ENCODE peak calls at places on chromosomes 11 and 22, in six cellular contexts. Q is mucosa of descending colon; Y is esophagus squamous epithelium; E is CD8-positive, alpha-beta T cell; W is MM.1S; C is HCT116. D is an unnamed sample.

GRCh38 chr11:28049338-28050216 is 58.4 kb downstream of the KIF18A start:
- DNase-seq in Q (no peak), Y (no peak), E (no peak), W (no peak), C (peak), D (no peak)

GRCh38 chr11:76782526-76783293 is 446 bp upstream of the TSKU start:
- DNase-seq in Q (peak), Y (no peak), E (no peak), W (peak), C (peak), D (no peak)

GRCh38 chr11:17185938-17186337 is 21.8 kb downstream of the PIK3C2A start:
- DNase-seq in Q (no peak), Y (no peak), E (no peak), W (no peak), C (no peak), D (no peak)

GRCh38 chr22:43210631-43211515 is 23.9 kb upstream of the TTLL12 start:
- DNase-seq in Q (peak), Y (no peak), E (no peak), W (no peak), C (no peak), D (no peak)

GRCh38 chr11:126733685-126734084 is 266.9 kb downstream of the KIRREL3 start:
- DNase-seq in Q (no peak), Y (no peak), E (no peak), W (no peak), C (no peak), D (no peak)

GRCh38 chr22:28441720-28442263 is 237.8 kb downstream of the TTC28 start:
- DNase-seq in Q (no peak), Y (no peak), E (no peak), W (no peak), C (no peak), D (no peak)

GRCh38 chr11:2700415-2701211 is 819 bp upstream of the KCNQ1OT1 start:
- DNase-seq in Q (peak), Y (no peak), E (no peak), W (peak), C (no peak), D (peak)

GRCh38 chr22:43292633-43293025 is 50.5 kb downstream of the SCUBE1 start:
- DNase-seq in Q (no peak), Y (no peak), E (no peak), W (no peak), C (no peak), D (no peak)

GRCh38 chr22:32617883-32618282 is 143.3 kb downstream of the FBXO7 start:
- DNase-seq in Q (no peak), Y (no peak), E (no peak), W (no peak), C (no peak), D (no peak)

GRCh38 chr11:132969892-132970291 is 562.4 kb downstream of the OPCML start:
- DNase-seq in Q (no peak), Y (no peak), E (no peak), W (no peak), C (no peak), D (no peak)

GRCh38 chr11:69201764-69202370 is 46.1 kb downstream of the SMIM38 start:
- DNase-seq in Q (no peak), Y (no peak), E (no peak), W (no peak), C (no peak), D (no peak)

GRCh38 chr11:119361056-119361787 is 14.7 kb upstream of the MFRP start:
- DNase-seq in Q (no peak), Y (no peak), E (no peak), W (peak), C (peak), D (no peak)

GRCh38 chr11:75557649-75558494 is 4.2 kb upstream of the SERPINH1 start:
- DNase-seq in Q (peak), Y (no peak), E (no peak), W (no peak), C (no peak), D (no peak)

GRCh38 chr11:107876141-107876540 is 17.6 kb upstream of the SLC35F2 start:
- DNase-seq in Q (no peak), Y (no peak), E (no peak), W (no peak), C (no peak), D (no peak)

GRCh38 chr11:118437736-118438125 is 1.4 kb downstream of the KMT2A start:
- DNase-seq in Q (peak), Y (no peak), E (no peak), W (no peak), C (no peak), D (no peak)

GRCh38 chr11:20042717-20043392 is 117.4 kb downstream of the DBX1 start:
- DNase-seq in Q (no peak), Y (no peak), E (no peak), W (no peak), C (no peak), D (no peak)

GRCh38 chr11:121310908-121311307 is 18.3 kb downstream of the SC5D start:
- DNase-seq in Q (no peak), Y (no peak), E (no peak), W (no peak), C (no peak), D (no peak)

GRCh38 chr11:926341-926916 is 759 bp downstream of the AP2A2 start:
- DNase-seq in Q (no peak), Y (no peak), E (no peak), W (no peak), C (peak), D (no peak)

GRCh38 chr22:43152001-43152354 is 619 bp downstream of the TSPO start:
- DNase-seq in Q (no peak), Y (no peak), E (no peak), W (no peak), C (no peak), D (no peak)

GRCh38 chr11:113623114-113623513 is 83.0 kb downstream of the TMPRSS5 start:
- DNase-seq in Q (no peak), Y (no peak), E (no peak), W (no peak), C (no peak), D (no peak)

GRCh38 chr11:79253280-79253679 is 187.6 kb downstream of the TENM4 start:
- DNase-seq in Q (no peak), Y (no peak), E (no peak), W (no peak), C (no peak), D (no peak)

GRCh38 chr22:42022162-42022847 is 23.7 kb downstream of the WBP2NL start:
- DNase-seq in Q (no peak), Y (no peak), E (no peak), W (peak), C (no peak), D (peak)

GRCh38 chr11:134561348-134561720 is 149.3 kb upstream of the B3GAT1 start:
- DNase-seq in Q (no peak), Y (no peak), E (no peak), W (no peak), C (no peak), D (no peak)

GRCh38 chr22:18976197-18976751 is 40.2 kb upstream of the PRODH start:
- DNase-seq in Q (no peak), Y (no peak), E (no peak), W (no peak), C (no peak), D (no peak)

GRCh38 chr11:131928992-131929391 is 558.6 kb downstream of the NTM start:
- DNase-seq in Q (no peak), Y (no peak), E (no peak), W (no peak), C (no peak), D (no peak)

GRCh38 chr11:416757-417621 is 2.2 kb upstream of the SIGIRR start:
- DNase-seq in Q (peak), Y (no peak), E (peak), W (no peak), C (no peak), D (no peak)

GRCh38 chr11:34525098-34525497 is 11.5 kb upstream of the ELF5 start:
- DNase-seq in Q (no peak), Y (no peak), E (no peak), W (no peak), C (no peak), D (no peak)

GRCh38 chr22:19973551-19974183 is 32.0 kb upstream of the TXNRD2 start:
- DNase-seq in Q (peak), Y (no peak), E (no peak), W (no peak), C (no peak), D (no peak)

GRCh38 chr22:36467946-36468345 is 13.5 kb downstream of the TXN2 start:
- DNase-seq in Q (no peak), Y (no peak), E (no peak), W (peak), C (peak), D (no peak)

GRCh38 chr11:102456381-102456780 is 3.8 kb upstream of the TMEM123 start:
- DNase-seq in Q (no peak), Y (no peak), E (no peak), W (no peak), C (no peak), D (no peak)

GRCh38 chr11:126007263-126007662 is 55.4 kb downstream of the CDON start:
- DNase-seq in Q (no peak), Y (no peak), E (no peak), W (no peak), C (peak), D (no peak)

GRCh38 chr11:128694618-128695481 is 978 bp downstream of the FLI1 start:
- DNase-seq in Q (peak), Y (no peak), E (no peak), W (peak), C (no peak), D (no peak)

GRCh38 chr22:40484906-40485660 is 114.7 kb downstream of the SGSM3 start:
- DNase-seq in Q (no peak), Y (no peak), E (no peak), W (no peak), C (no peak), D (no peak)

GRCh38 chr11:72943664-72944063 is 129.5 kb downstream of the ATG16L2 start:
- DNase-seq in Q (no peak), Y (no peak), E (no peak), W (no peak), C (no peak), D (no peak)

DNA sequence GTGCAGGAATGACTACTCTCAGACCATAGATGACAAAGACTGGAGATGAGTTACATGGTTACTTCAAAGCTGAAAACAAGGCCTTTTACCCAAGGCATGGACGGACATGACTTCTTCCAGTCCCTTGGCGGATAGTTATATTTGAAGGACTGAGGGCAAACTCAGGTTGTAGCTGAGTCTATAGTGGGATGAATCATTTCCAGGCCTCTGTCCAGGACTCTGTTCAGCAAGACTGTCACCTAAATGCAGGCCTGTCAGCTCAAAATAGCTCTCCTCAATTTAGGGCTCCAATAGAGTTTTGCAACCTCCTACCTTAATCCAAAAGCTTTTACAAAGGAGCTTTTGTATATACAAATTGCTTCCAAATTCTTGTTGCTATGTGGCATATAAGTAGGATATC is 24.3 kb upstream of the OR52J3 start:
- DNase-seq in Q (no peak), Y (no peak), E (no peak), W (no peak), C (no peak), D (no peak)
- TF ChIP-seq CTCF in Q (no peak), Y (no peak), E (no peak), W (no peak), C (no peak), D (no peak)

DNA sequence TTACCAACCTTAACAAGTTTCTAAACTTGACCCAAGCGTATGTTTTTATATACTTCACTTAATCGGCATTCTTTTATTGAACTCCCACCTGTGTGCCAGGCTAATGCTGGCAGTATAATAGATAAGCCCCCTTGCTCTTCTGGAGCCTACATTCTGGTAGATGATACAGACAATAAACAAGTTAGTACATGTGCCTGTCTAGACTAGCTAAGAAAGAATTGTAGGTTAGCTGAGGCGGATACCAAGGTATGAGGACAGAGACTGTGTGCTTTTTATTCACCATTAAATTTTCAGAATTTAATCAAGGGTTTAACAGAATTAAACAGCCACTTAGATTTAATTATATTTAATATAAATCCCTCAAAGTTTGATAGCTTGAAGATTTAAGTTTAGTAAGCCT is 45.7 kb downstream of the TTC17 start:
- DNase-seq in Q (no peak), Y (no peak), E (no peak), W (no peak), C (no peak), D (no peak)
- H3K4me3 ChIP-seq in Q (no peak), Y (no peak), E (no peak), W (no peak), C (no peak), D (no peak)

DNA sequence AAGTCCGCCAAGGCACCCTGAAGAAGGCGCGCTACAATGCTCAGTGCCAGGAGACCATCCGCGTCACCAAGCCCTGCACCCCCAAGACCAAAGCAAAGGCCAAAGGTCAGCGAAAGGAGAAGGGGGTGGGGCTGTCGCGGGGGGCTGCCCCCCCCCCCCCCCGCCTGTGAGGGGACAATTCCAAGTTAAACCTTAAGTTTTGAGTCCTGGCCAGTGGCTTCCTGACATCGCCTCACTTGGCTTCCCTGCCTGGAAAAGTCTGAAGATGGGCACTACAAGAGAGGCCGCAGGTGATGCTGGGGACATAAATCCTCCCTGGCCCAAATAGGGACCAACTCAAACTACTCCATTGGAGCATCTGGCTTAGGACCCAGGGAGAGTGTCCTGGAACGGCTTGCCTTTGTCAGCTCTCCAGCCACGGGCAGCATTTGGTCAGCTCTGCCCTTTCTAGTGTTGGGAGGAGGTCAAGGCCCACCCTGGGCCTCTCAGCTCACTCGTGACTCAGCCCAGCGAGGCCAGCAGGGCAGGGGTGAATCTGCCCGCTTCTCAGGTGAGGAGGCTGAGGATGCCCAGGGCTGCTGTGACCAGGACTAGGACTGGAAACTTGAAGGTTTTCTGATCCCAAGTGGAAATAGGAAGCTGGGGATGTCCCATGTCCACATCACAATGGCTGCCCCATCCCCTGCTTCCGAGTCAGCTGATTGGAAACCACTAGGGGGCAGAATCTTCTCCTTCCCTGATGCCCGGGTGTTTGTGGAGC is 1.4 kb downstream of the MDK start:
- DNase-seq in Q (no peak), Y (no peak), E (no peak), W (no peak), C (no peak), D (no peak)
- TF ChIP-seq CTCF in Q (peak), Y (peak), E (no peak), W (peak), C (no peak), D (peak)

DNA sequence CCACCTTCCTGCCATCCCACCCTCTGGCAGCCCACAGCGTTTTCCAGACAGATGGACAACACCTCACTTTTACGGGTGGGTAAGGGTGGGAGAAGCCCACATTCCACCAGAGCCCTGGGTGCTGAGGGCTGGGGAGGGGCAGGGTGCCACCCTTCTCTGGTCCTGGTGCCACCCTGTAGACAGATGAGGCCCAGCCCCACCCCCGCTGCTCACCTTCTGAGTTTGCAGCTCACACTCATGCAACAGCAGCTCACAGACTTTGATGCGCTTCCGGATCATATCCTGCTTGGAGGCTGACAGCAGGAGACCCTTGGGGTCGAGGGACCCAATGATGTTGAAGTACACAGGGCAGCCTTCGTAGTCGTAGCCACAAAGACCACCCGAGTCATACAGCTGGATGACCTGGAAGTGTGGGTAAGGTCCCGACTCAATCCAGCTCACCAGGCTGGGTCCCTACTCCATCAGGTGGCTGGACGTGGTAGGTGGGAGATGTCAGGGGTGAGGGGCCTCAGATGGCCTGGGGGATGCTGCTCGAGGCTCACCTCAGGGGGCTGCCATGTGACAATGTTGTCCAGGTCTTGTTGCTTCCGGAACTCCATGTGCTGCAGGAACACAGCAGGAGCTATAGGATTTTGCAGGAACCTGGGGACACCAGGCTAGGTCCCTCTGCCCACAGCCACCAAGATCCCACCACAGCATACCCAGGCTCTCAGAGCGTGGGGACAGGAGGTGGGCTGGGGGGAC is 10.3 kb downstream of the SEC14L4 start:
- DNase-seq in Q (no peak), Y (no peak), E (no peak), W (no peak), C (no peak), D (no peak)
- H3K4me3 ChIP-seq in Q (no peak), Y (no peak), E (no peak), W (no peak), C (no peak), D (no peak)

GRCh38 chr11:70226967-70227366 is 23.9 kb downstream of the FADD start:
- DNase-seq in Q (no peak), Y (no peak), E (no peak), W (no peak), C (peak), D (no peak)
- TF ChIP-seq CTCF in Q (no peak), Y (no peak), E (no peak), W (peak), C (peak), D (peak)

GRCh38 chr11:13338437-13339069 is 61.0 kb downstream of the BMAL1 start:
- DNase-seq in Q (no peak), Y (no peak), E (no peak), W (peak), C (no peak), D (no peak)
- H3K4me3 ChIP-seq in Q (no peak), Y (peak), E (no peak), W (peak), C (peak), D (no peak)

GRCh38 chr22:23750744-23751440 is at the start of gene ZNF70:
- DNase-seq in Q (peak), Y (peak), E (peak), W (peak), C (peak), D (peak)
- TF ChIP-seq CTCF in Q (no peak), Y (no peak), E (peak), W (peak), C (no peak), D (peak)

GRCh38 chr11:67269401-67270255 is 3.4 kb downstream of the GRK2 start:
- DNase-seq in Q (peak), Y (no peak), E (no peak), W (no peak), C (no peak), D (no peak)
- H3K4me3 ChIP-seq in Q (no peak), Y (peak), E (peak), W (peak), C (no peak), D (peak)